ENCODE peak calls at places on chromosomes 2 and 18, in eight cellular contexts. J is mesendoderm; S is activated naive CD4-positive, alpha-beta T cell treated with anti-CD3 and anti-CD28 coated beads for 36 hours; B is stimulated activated CD8-positive, alpha-beta memory T cell treated with anti-CD3 and anti-CD28 coated beads, Interleukin-2, amount 100 ng/mL, for 48 hours; P is GDM1; X is CD4-positive, alpha-beta memory T cell; U is endothelial cell; T is NCI-H146. Z is an unnamed sample.

GRCh38 chr2:25623361-25623760 is 50.0 kb downstream of the DTNB start:
- DNase-seq in S (no peak), J (no peak), X (no peak), T (no peak), P (no peak), U (no peak), B (no peak), Z (no peak)

GRCh38 chr2:215896921-215897320 is 116.4 kb downstream of the MREG start:
- DNase-seq in P (no peak), S (no peak), B (no peak), J (no peak), U (no peak), X (no peak), T (peak), Z (no peak)

GRCh38 chr2:165874445-165875039 is 79.0 kb downstream of the TTC21B start:
- DNase-seq in P (peak), B (no peak), X (no peak), J (peak), T (peak), S (peak), U (no peak), Z (no peak)

GRCh38 chr2:8006626-8007025 is 675.2 kb upstream of the ID2 start:
- DNase-seq in X (no peak), S (no peak), P (no peak), B (no peak), J (peak), T (no peak), U (no peak), Z (no peak)

GRCh38 chr2:194464964-194465638 is 1191.9 kb upstream of the SLC39A10 start:
- DNase-seq in J (peak), U (no peak), B (no peak), X (no peak), S (peak), T (no peak), P (no peak), Z (no peak)

GRCh38 chr2:145374165-145374564 is 854.2 kb upstream of the ZEB2 start:
- DNase-seq in S (no peak), P (no peak), J (no peak), T (no peak), U (no peak), X (no peak), B (no peak), Z (no peak)

GRCh38 chr2:240139011-240139441 is 1.4 kb downstream of the OTOS start:
- DNase-seq in X (no peak), B (no peak), P (no peak), J (no peak), T (no peak), U (no peak), S (no peak), Z (no peak)

GRCh38 chr18:14179306-14179705 is 47.1 kb upstream of the ZNF519 start:
- DNase-seq in J (no peak), U (no peak), X (peak), P (no peak), T (peak), S (no peak), B (no peak), Z (no peak)

GRCh38 chr2:74458957-74459290 is 686 bp downstream of the WBP1 start:
- DNase-seq in U (no peak), X (peak), P (no peak), J (no peak), B (no peak), T (peak), S (no peak), Z (peak)

GRCh38 chr2:216121255-216121654 is 12.1 kb downstream of the XRCC5 start:
- DNase-seq in X (no peak), B (no peak), S (no peak), J (no peak), P (no peak), T (no peak), U (no peak), Z (no peak)

GRCh38 chr2:139196754-139197153 is 416.6 kb upstream of the NXPH2 start:
- DNase-seq in P (no peak), S (no peak), J (no peak), U (no peak), T (no peak), X (no peak), B (no peak), Z (no peak)

GRCh38 chr2:154771664-154772284 is 73.3 kb downstream of the KCNJ3 start:
- DNase-seq in S (no peak), U (no peak), T (no peak), J (no peak), B (no peak), P (no peak), X (no peak), Z (no peak)

GRCh38 chr18:30451976-30452375 is 590.6 kb downstream of the DSC3 start:
- DNase-seq in S (no peak), T (no peak), X (no peak), J (no peak), U (no peak), B (no peak), P (no peak), Z (no peak)

GRCh38 chr2:46448656-46449055 is 30.7 kb upstream of the TMEM247 start:
- DNase-seq in T (no peak), B (no peak), X (no peak), J (no peak), P (no peak), U (no peak), S (no peak), Z (no peak)

GRCh38 chr2:216727346-216728122 is 32.2 kb upstream of the IGFBP5 start:
- DNase-seq in J (no peak), U (no peak), X (no peak), T (no peak), S (no peak), B (no peak), P (no peak), Z (no peak)

GRCh38 chr18:49531678-49532153 is 30.1 kb upstream of the LIPG start:
- DNase-seq in P (no peak), B (no peak), T (no peak), J (no peak), U (no peak), X (no peak), S (no peak), Z (no peak)

GRCh38 chr2:199792381-199792780 is 58.6 kb downstream of the FTCDNL1 start:
- DNase-seq in T (no peak), B (no peak), U (no peak), X (no peak), J (no peak), P (no peak), S (no peak), Z (no peak)

GRCh38 chr2:44352510-44352909 is 8.8 kb downstream of the PREPL start:
- DNase-seq in B (no peak), T (no peak), X (no peak), S (no peak), P (no peak), U (no peak), J (no peak), Z (no peak)

GRCh38 chr2:7368211-7368610 is 451.0 kb downstream of the RNF144A start:
- DNase-seq in X (no peak), J (no peak), U (no peak), S (no peak), B (no peak), T (no peak), P (no peak), Z (no peak)

GRCh38 chr2:80322337-80322920 is 17.9 kb upstream of the LRRTM1 start:
- DNase-seq in P (no peak), J (peak), U (peak), B (no peak), T (no peak), X (no peak), S (no peak), Z (no peak)

GRCh38 chr2:74261204-74261864 is 62.9 kb downstream of the MTHFD2 start:
- DNase-seq in J (peak), S (peak), X (no peak), T (peak), U (peak), B (no peak), P (no peak), Z (no peak)

GRCh38 chr2:224807153-224807964 is 91.2 kb upstream of the CCDC195 start:
- DNase-seq in X (no peak), U (no peak), J (peak), B (no peak), T (peak), S (no peak), P (no peak), Z (no peak)

GRCh38 chr2:210445116-210445707 is 31.3 kb downstream of the LANCL1 start:
- DNase-seq in U (no peak), P (no peak), S (no peak), J (peak), X (no peak), T (peak), B (no peak), Z (peak)

GRCh38 chr2:105843797-105844374 is 99.2 kb downstream of the NCK2 start:
- DNase-seq in B (no peak), X (no peak), U (no peak), T (no peak), P (no peak), J (peak), S (no peak), Z (no peak)

GRCh38 chr2:43368483-43369385 is 142.3 kb upstream of the ZFP36L2 start:
- DNase-seq in X (no peak), J (no peak), B (no peak), U (no peak), S (no peak), P (no peak), T (no peak), Z (no peak)

GRCh38 chr2:238512247-238512867 is 85.6 kb downstream of the ASB1 start:
- DNase-seq in T (no peak), J (no peak), B (no peak), S (no peak), U (no peak), X (no peak), P (no peak), Z (no peak)

GRCh38 chr18:37253424-37254255 is 312.0 kb downstream of the CELF4 start:
- DNase-seq in B (no peak), U (peak), T (peak), J (peak), X (no peak), S (no peak), P (no peak), Z (peak)

GRCh38 chr2:217853301-217853881 is 149.4 kb downstream of the TNS1 start:
- DNase-seq in U (no peak), B (no peak), S (no peak), J (no peak), P (no peak), T (no peak), X (no peak), Z (no peak)

GRCh38 chr2:166516712-166517303 is 22.8 kb upstream of the SCN7A start:
- DNase-seq in U (peak), T (peak), P (no peak), X (no peak), S (peak), B (no peak), J (peak), Z (peak)

GRCh38 chr18:48795696-48796095 is 155.1 kb downstream of the SMAD7 start:
- DNase-seq in T (no peak), S (no peak), U (no peak), X (no peak), J (no peak), P (no peak), B (no peak), Z (no peak)

GRCh38 chr2:85283641-85284040 is 44.1 kb downstream of the TGOLN2 start:
- DNase-seq in B (no peak), P (no peak), X (no peak), S (no peak), U (no peak), T (no peak), J (no peak), Z (no peak)

Z was measured in HAP-1.